ENCODE peak calls at places on chromosomes 4 and X, in five cellular contexts. M is H9, U is H1, L is trophoblast cell, F is mesenchymal stem cell. Q is an unnamed sample.
A peak's percentile ranks its signal among the peaks of the same experiment; 100 is the strongest.

GRCh38 chr4:2935762-2936743 is 27.2 kb downstream of the NOP14 start:
- DNase-seq in U (no peak), F (no peak), M (no peak), L (no peak), Q (no peak)

GRCh38 chr4:148735432-148736155 is 293.4 kb upstream of the NR3C2 start:
- DNase-seq in F (no peak), L (peak; percentile 73), M (no peak), U (no peak), Q (no peak)

GRCh38 chr4:38743866-38744265 is 38.9 kb downstream of the TLR10 start:
- DNase-seq in F (peak; percentile 27), U (no peak), L (peak; percentile 12), M (no peak), Q (no peak)

GRCh38 chrX:101642086-101642485 is 17.6 kb downstream of the ARMCX2 start:
- DNase-seq in L (no peak), F (no peak), M (no peak), U (no peak), Q (no peak)

GRCh38 chr4:6746721-6747689 is 31.0 kb downstream of the BLOC1S4 start:
- DNase-seq in U (no peak), L (no peak), F (no peak), M (no peak), Q (no peak)

GRCh38 chrX:65596270-65596669 is 61.7 kb upstream of the LAS1L start:
- DNase-seq in U (no peak), L (peak; percentile 8), F (peak; percentile 75), M (no peak), Q (no peak)

GRCh38 chr4:96260071-96260682 is 420.3 kb downstream of the PDHA2 start:
- DNase-seq in F (peak; percentile 43), M (peak; percentile 38), L (peak; percentile 6), U (no peak), Q (no peak)

GRCh38 chr4:13905543-13905942 is 278.0 kb upstream of the BOD1L1 start:
- DNase-seq in U (no peak), M (no peak), F (no peak), L (no peak), Q (no peak)

GRCh38 chr4:161952382-161952781 is 211.4 kb downstream of the FSTL5 start:
- DNase-seq in U (no peak), M (no peak), F (no peak), L (no peak), Q (no peak)

GRCh38 chr4:36399762-36400353 is 118.4 kb downstream of the DTHD1 start:
- DNase-seq in L (peak; percentile 39), F (no peak), U (no peak), M (no peak), Q (no peak)

GRCh38 chr4:40305329-40306193 is 29.6 kb upstream of the CHRNA9 start:
- DNase-seq in L (no peak), U (no peak), M (no peak), F (no peak), Q (no peak)

GRCh38 chr4:47824844-47825243 is 13.0 kb downstream of the CORIN start:
- DNase-seq in M (no peak), F (peak; percentile 9), L (no peak), U (no peak), Q (no peak)

GRCh38 chr4:181138116-181138515 is 1105.1 kb upstream of the TENM3 start:
- DNase-seq in F (no peak), M (no peak), U (no peak), L (no peak), Q (no peak)

GRCh38 chr4:119118397-119118796 is 17.2 kb upstream of the MYOZ2 start:
- DNase-seq in M (no peak), U (no peak), F (peak; percentile 82), L (no peak), Q (no peak)

GRCh38 chr4:83112678-83113428 is 1.7 kb downstream of the PLAC8 start:
- DNase-seq in U (no peak), L (peak; percentile 98), F (peak; percentile 71), M (no peak), Q (no peak)

GRCh38 chr4:10534820-10535219 is 77.6 kb upstream of the ZNF518B start:
- DNase-seq in F (no peak), L (peak; percentile 79), U (no peak), M (no peak), Q (no peak)

GRCh38 chr4:112975567-112976355 is 73.7 kb upstream of the ANK2 start:
- DNase-seq in M (no peak), F (no peak), U (no peak), L (peak; percentile 90), Q (no peak)

GRCh38 chr4:73922766-73923630 is 53.8 kb downstream of the CXCL1 start:
- DNase-seq in F (peak; percentile 54), U (no peak), M (no peak), L (no peak), Q (no peak)
- H3K4me2 ChIP-seq in F (no peak overlapping the region), U (no peak overlapping the region), M (no peak overlapping the region), L (no peak overlapping the region), Q (no peak overlapping the region)

GRCh38 chr4:77158487-77158861 is 1.5 kb downstream of the CCNG2 start:
- DNase-seq in L (peak; percentile 32), U (no peak), M (no peak), F (no peak), Q (no peak)
- H2BK12ac ChIP-seq in L (peak overlapping the region; percentile 76), U (no peak overlapping the region), M (no peak overlapping the region), F (no peak overlapping the region), Q (no peak overlapping the region)

GRCh38 chr4:78409612-78410202 is 141.9 kb upstream of the ANXA3 start:
- DNase-seq in M (no peak), U (no peak), L (no peak), F (no peak), Q (no peak)
- H3K4me2 ChIP-seq in M (no peak overlapping the region), U (no peak overlapping the region), L (no peak overlapping the region), F (no peak overlapping the region), Q (no peak overlapping the region)

GRCh38 chrX:51182545-51182944 is 150.1 kb upstream of the NUDT10 start:
- DNase-seq in M (peak; percentile 48), L (no peak), U (no peak), F (no peak), Q (no peak)
- H2BK12ac ChIP-seq in M (no peak overlapping the region), L (no peak overlapping the region), U (no peak overlapping the region), F (no peak overlapping the region), Q (no peak overlapping the region)

DNA sequence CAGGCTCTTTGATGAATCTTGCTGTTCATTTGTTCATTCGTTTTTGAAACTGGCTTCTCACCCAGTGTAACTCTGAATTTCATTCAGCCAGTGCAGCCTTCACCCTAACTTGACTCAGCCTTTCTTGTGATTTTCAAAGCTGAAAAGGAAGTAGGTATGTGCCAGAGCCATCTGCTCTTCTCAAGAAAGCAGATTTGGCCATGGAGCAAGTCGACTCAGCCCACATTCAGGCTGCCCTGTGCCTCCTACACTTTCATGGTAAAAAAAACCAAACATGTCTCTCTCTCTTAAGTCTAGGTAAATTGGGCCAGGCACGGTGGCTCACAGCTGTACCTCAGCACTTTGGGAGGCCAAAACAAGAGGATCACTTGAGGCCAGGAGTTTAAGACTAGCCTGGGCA is 56.2 kb upstream of the NOCT start:
- DNase-seq in L (no peak), M (no peak), U (peak; percentile 16), F (no peak), Q (no peak)
- H3K4me2 ChIP-seq in L (no peak overlapping the region), M (no peak overlapping the region), U (no peak overlapping the region), F (no peak overlapping the region), Q (no peak overlapping the region)

GRCh38 chr4:169000315-169000714 is 9.7 kb downstream of the CBR4 start:
- DNase-seq in M (no peak), U (no peak), L (no peak), F (no peak), Q (no peak)

GRCh38 chr4:169010125-169011023 is at the start of gene CBR4:
- DNase-seq in M (peak; percentile 99), F (peak; percentile 99), U (peak; percentile 88), L (peak; percentile 99), Q (peak; percentile 97)

GRCh38 chr4:169009281-169010124 is 552 bp downstream of the CBR4 start:
- DNase-seq in L (peak; percentile 57), U (peak; percentile 72), F (peak; percentile 74), M (peak; percentile 53), Q (peak; percentile 58)

GRCh38 chr4:169008478-169008877 is 1.6 kb downstream of the CBR4 start:
- DNase-seq in F (no peak), L (no peak), M (no peak), U (no peak), Q (no peak)

DNA sequence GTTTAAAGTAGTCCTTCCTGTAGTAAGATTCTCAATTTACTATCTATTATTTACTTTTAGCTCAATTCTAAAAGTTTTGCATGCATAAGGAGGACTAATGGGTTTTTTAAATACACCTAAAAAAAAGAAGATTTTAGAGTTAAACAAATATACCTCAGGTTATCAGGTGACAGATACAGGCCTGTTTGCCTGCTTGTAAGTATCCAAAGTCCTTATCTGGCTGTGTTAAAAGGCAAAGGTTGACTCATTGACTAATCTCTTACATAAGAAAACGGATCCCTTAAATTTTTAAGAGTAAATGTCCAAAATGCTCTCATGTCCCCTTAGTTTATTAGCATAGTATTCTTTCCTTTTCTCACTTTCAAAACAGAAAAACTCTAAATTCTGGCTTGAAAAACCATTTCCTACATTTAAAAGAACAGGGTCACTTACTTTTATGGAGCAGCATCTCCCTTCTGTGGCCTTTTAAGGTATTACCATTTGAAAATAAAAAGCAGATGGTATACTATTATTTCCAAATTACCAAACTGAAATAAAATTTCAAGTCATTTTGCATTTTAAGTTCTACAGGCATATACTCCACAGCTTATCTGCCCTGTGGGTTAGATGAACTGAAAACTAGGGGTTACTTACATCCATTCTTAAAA is 4.5 kb downstream of the CBR4 start:
- DNase-seq in U (no peak), F (peak; percentile 35), L (peak; percentile 13), M (no peak), Q (no peak)
- H2BK12ac ChIP-seq in U (no peak overlapping the region), F (no peak overlapping the region), L (no peak overlapping the region), M (no peak overlapping the region), Q (no peak overlapping the region)

GRCh38 chrX:148156986-148157385 is 175.8 kb downstream of the FMR1NB start:
- DNase-seq in L (no peak), U (no peak), F (no peak), M (no peak), Q (no peak)
- H3K4me2 ChIP-seq in L (no peak overlapping the region), U (no peak overlapping the region), F (no peak overlapping the region), M (no peak overlapping the region), Q (no peak overlapping the region)

GRCh38 chr4:108620101-108620932 is at the start of gene RPL34:
- DNase-seq in M (peak; percentile 96), L (peak; percentile 99), F (peak; percentile 99), U (peak; percentile 88), Q (peak; percentile 87)

GRCh38 chr4:108624263-108625056 is 4.1 kb downstream of the RPL34 start:
- DNase-seq in F (no peak), L (no peak), M (no peak), U (no peak), Q (no peak)

GRCh38 chr4:108620933-108621905 is 843 bp downstream of the RPL34 start:
- DNase-seq in F (peak; percentile 24), M (no peak), L (no peak), U (no peak), Q (no peak)

GRCh38 chr4:108622022-108622421 is 1.6 kb downstream of the RPL34 start:
- DNase-seq in F (no peak), L (no peak), U (no peak), M (no peak), Q (no peak)

GRCh38 chr4:108622828-108623227 is 2.5 kb downstream of the RPL34 start:
- DNase-seq in F (no peak), L (no peak), U (no peak), M (no peak), Q (no peak)
- H2BK12ac ChIP-seq in F (no peak overlapping the region), L (no peak overlapping the region), U (no peak overlapping the region), M (no peak overlapping the region), Q (no peak overlapping the region)